ENCODE peak calls at places on chromosomes 3 and 15, in seven cellular contexts. D is activated naive CD4-positive, alpha-beta T cell; E is NCI-H345; U is fibroblast of mammary gland; C is mesenchymal stem cell; H is left ventricle myocardium inferior; R is MV-4-11. G is an unnamed sample.

GRCh38 chr15:90807074-90807646 is 61.2 kb upstream of the FURIN start:
- DNase-seq in D (no peak), E (no peak), U (no peak), C (peak), H (no peak), R (no peak), G (no peak)

GRCh38 chr3:52446631-52447511 is 2.0 kb upstream of the SEMA3G start:
- DNase-seq in D (peak), E (peak), U (peak), C (peak), H (peak), R (peak), G (peak)

GRCh38 chr15:67832031-67832551 is 6.8 kb downstream of the SKOR1 start:
- DNase-seq in D (no peak), E (no peak), U (peak), C (no peak), H (no peak), R (peak), G (no peak)

GRCh38 chr3:79477242-79477641 is 290.6 kb downstream of the ROBO1 start:
- DNase-seq in D (no peak), E (peak), U (no peak), C (no peak), H (no peak), R (no peak), G (no peak)

GRCh38 chr3:42683875-42684593 is 1.3 kb upstream of the KLHL40 start:
- DNase-seq in D (no peak), E (no peak), U (peak), C (peak), H (peak), R (peak), G (peak)

GRCh38 chr3:107662109-107662477 is 139.3 kb downstream of the BBX start:
- DNase-seq in D (no peak), E (no peak), U (peak), C (peak), H (no peak), R (peak), G (peak)

GRCh38 chr3:62968128-62968527 is 92.9 kb upstream of the CADPS start:
- DNase-seq in D (no peak), E (no peak), U (no peak), C (no peak), H (no peak), R (no peak), G (no peak)

GRCh38 chr15:35439291-35439690 is 106.7 kb downstream of the DPH6 start:
- DNase-seq in D (no peak), E (no peak), U (peak), C (peak), H (no peak), R (no peak), G (no peak)

GRCh38 chr15:60760646-60761504 is 281.9 kb upstream of the ICE2 start:
- DNase-seq in D (no peak), E (no peak), U (peak), C (peak), H (no peak), R (no peak), G (no peak)

GRCh38 chr15:78950343-78950742 is 5.5 kb upstream of the CTSH start:
- DNase-seq in D (no peak), E (no peak), U (no peak), C (no peak), H (no peak), R (no peak), G (no peak)

GRCh38 chr3:29880809-29881208 is 599.9 kb downstream of the RBMS3 start:
- DNase-seq in D (no peak), E (no peak), U (no peak), C (no peak), H (no peak), R (no peak), G (no peak)

GRCh38 chr15:53872410-53872809 is 105.8 kb upstream of the UNC13C start:
- DNase-seq in D (no peak), E (no peak), U (no peak), C (no peak), H (no peak), R (peak), G (no peak)

GRCh38 chr3:43737001-43737440 is 46.3 kb downstream of the ABHD5 start:
- DNase-seq in D (no peak), E (no peak), U (no peak), C (no peak), H (no peak), R (no peak), G (no peak)

GRCh38 chr3:89332311-89333159 is 225.1 kb downstream of the EPHA3 start:
- DNase-seq in D (no peak), E (no peak), U (no peak), C (peak), H (no peak), R (no peak), G (no peak)

GRCh38 chr15:70197945-70198361 is 100.2 kb upstream of the TLE3 start:
- DNase-seq in D (no peak), E (no peak), U (no peak), C (no peak), H (no peak), R (no peak), G (no peak)

GRCh38 chr3:194375473-194375872 is 5.9 kb upstream of the LRRC15 start:
- DNase-seq in D (no peak), E (peak), U (no peak), C (peak), H (no peak), R (no peak), G (no peak)

GRCh38 chr15:26024241-26024640 is 161.1 kb upstream of the ATP10A start:
- DNase-seq in D (no peak), E (no peak), U (no peak), C (no peak), H (no peak), R (no peak), G (no peak)

GRCh38 chr3:119604878-119605277 is 7.2 kb downstream of the PLA1A start:
- DNase-seq in D (no peak), E (no peak), U (peak), C (no peak), H (no peak), R (no peak), G (no peak)

GRCh38 chr3:178676077-178676476 is 139.8 kb downstream of the KCNMB2 start:
- DNase-seq in D (no peak), E (no peak), U (no peak), C (no peak), H (peak), R (no peak), G (peak)

GRCh38 chr3:17473761-17474160 is 268.7 kb downstream of the TBC1D5 start:
- DNase-seq in D (no peak), E (no peak), U (peak), C (peak), H (no peak), R (no peak), G (no peak)

GRCh38 chr3:197222816-197223419 is 75.5 kb downstream of the DLG1 start:
- DNase-seq in D (no peak), E (no peak), U (no peak), C (peak), H (no peak), R (no peak), G (no peak)

GRCh38 chr3:144521131-144521530 is 549.5 kb downstream of the DIPK2A start:
- DNase-seq in D (no peak), E (no peak), U (no peak), C (no peak), H (no peak), R (no peak), G (no peak)

GRCh38 chr15:86829251-86829650 is 749.6 kb downstream of the AGBL1 start:
- DNase-seq in D (no peak), E (no peak), U (no peak), C (peak), H (no peak), R (no peak), G (no peak)

GRCh38 chr15:25345943-25346342 is 92.9 kb downstream of the UBE3A start:
- DNase-seq in D (no peak), E (no peak), U (peak), C (peak), H (peak), R (no peak), G (peak)

GRCh38 chr3:17033516-17034168 is 148.9 kb downstream of the PLCL2 start:
- DNase-seq in D (no peak), E (no peak), U (peak), C (no peak), H (no peak), R (peak), G (no peak)

GRCh38 chr15:96583671-96584070 is 253.2 kb downstream of the NR2F2 start:
- DNase-seq in D (no peak), E (no peak), U (no peak), C (no peak), H (no peak), R (peak), G (no peak)

GRCh38 chr3:142175478-142175877 is 26.1 kb upstream of the TFDP2 start:
- DNase-seq in D (no peak), E (no peak), U (no peak), C (no peak), H (no peak), R (no peak), G (no peak)

GRCh38 chr15:67175643-67176071 is 78.8 kb downstream of the AAGAB start:
- DNase-seq in D (no peak), E (no peak), U (peak), C (peak), H (no peak), R (peak), G (no peak)

GRCh38 chr15:90789496-90789895 is 72.3 kb downstream of the BLM start:
- DNase-seq in D (no peak), E (no peak), U (no peak), C (no peak), H (no peak), R (no peak), G (no peak)

GRCh38 chr15:81256916-81257315 is 60.2 kb downstream of the IL16 start:
- DNase-seq in D (no peak), E (no peak), U (peak), C (peak), H (no peak), R (peak), G (no peak)

GRCh38 chr15:100898661-100899462 is 19.2 kb downstream of the ALDH1A3 start:
- DNase-seq in D (no peak), E (no peak), U (no peak), C (no peak), H (no peak), R (no peak), G (no peak)

GRCh38 chr3:34683851-34684250 is 885.4 kb downstream of the PDCD6IP start:
- DNase-seq in D (peak), E (no peak), U (peak), C (peak), H (peak), R (peak), G (peak)

GRCh38 chr3:133490468-133491351 is 82.8 kb upstream of the CDV3 start:
- DNase-seq in D (peak), E (no peak), U (no peak), C (no peak), H (no peak), R (no peak), G (no peak)

GRCh38 chr3:73037369-73037699 is 24.1 kb upstream of the EBLN2 start:
- DNase-seq in D (no peak), E (no peak), U (peak), C (peak), H (no peak), R (no peak), G (no peak)

GRCh38 chr3:76685858-76686257 is 354.0 kb upstream of the ROBO2 start:
- DNase-seq in D (no peak), E (no peak), U (no peak), C (no peak), H (no peak), R (no peak), G (no peak)

GRCh38 chr15:82263350-82263749 is 732 bp downstream of the SAXO2 start:
- DNase-seq in D (no peak), E (peak), U (no peak), C (no peak), H (no peak), R (no peak), G (no peak)

GRCh38 chr15:60419752-60420151 is 22.0 kb upstream of the ANXA2 start:
- DNase-seq in D (no peak), E (no peak), U (peak), C (no peak), H (no peak), R (no peak), G (no peak)

GRCh38 chr15:57439128-57440030 is 63.1 kb downstream of the CGNL1 start:
- DNase-seq in D (no peak), E (no peak), U (no peak), C (no peak), H (no peak), R (no peak), G (no peak)

GRCh38 chr3:63193647-63194046 is 84.5 kb upstream of the SYNPR start:
- DNase-seq in D (no peak), E (peak), U (peak), C (no peak), H (no peak), R (no peak), G (no peak)

GRCh38 chr3:39644176-39644575 is 165.2 kb upstream of the MYRIP start:
- DNase-seq in D (no peak), E (no peak), U (peak), C (peak), H (no peak), R (peak), G (no peak)